ENCODE peak calls at places on chromosomes 4 and X, in nine cellular contexts. T is ovary, E is upper lobe of left lung, J is hippocampal formation, R is Calu3, S is NCI-H187 treated with DMSO at 0.1 percent for 48 hours, Y is psoas muscle, Q is Caki2, V is progenitor cell of endocrine pancreas. G is an unnamed sample.

GRCh38 chr4:31290836-31291235 is 570.7 kb downstream of the PCDH7 start:
- DNase-seq in T (no peak), S (no peak), E (no peak), R (no peak), J (no peak), Q (no peak), Y (no peak), V (no peak), G (no peak)

GRCh38 chr4:5924466-5925125 is 31.7 kb upstream of the CRMP1 start:
- DNase-seq in R (no peak), E (no peak), T (no peak), J (no peak), Q (no peak), V (no peak), Y (no peak), S (no peak), G (no peak)

GRCh38 chr4:80015407-80016189 is 57.4 kb downstream of the ANTXR2 start:
- DNase-seq in J (no peak), T (no peak), R (no peak), S (no peak), E (no peak), Q (no peak), V (no peak), Y (no peak), G (no peak)

GRCh38 chrX:1164322-1165288 is 47.8 kb downstream of the CRLF2 start:
- DNase-seq in R (no peak), T (no peak), J (no peak), Y (peak), E (no peak), Q (no peak), V (no peak), S (no peak), G (no peak)

GRCh38 chr4:71382569-71383560 is 44.0 kb downstream of the SLC4A4 start:
- DNase-seq in V (no peak), T (no peak), R (no peak), J (no peak), Y (no peak), S (no peak), E (no peak), Q (peak), G (peak)

GRCh38 chrX:134713618-134714107 is 55.4 kb upstream of the PLAC1 start:
- DNase-seq in Y (no peak), S (no peak), V (no peak), E (no peak), J (no peak), T (no peak), Q (no peak), R (no peak), G (no peak)

GRCh38 chr4:178689926-178690325 is 1247.7 kb upstream of the AGA start:
- DNase-seq in T (no peak), Y (no peak), E (no peak), J (no peak), V (no peak), R (no peak), Q (no peak), S (no peak), G (no peak)

GRCh38 chr4:8221476-8221875 is 22.4 kb downstream of the SH3TC1 start:
- DNase-seq in Y (no peak), V (no peak), E (no peak), J (peak), Q (no peak), S (no peak), T (no peak), R (no peak), G (no peak)

GRCh38 chr4:150423074-150423473 is 158.9 kb upstream of the MAB21L2 start:
- DNase-seq in E (no peak), V (no peak), J (no peak), S (no peak), Q (no peak), T (no peak), R (no peak), Y (no peak), G (no peak)

GRCh38 chrX:65643046-65643785 is 24.2 kb upstream of the MSN start:
- DNase-seq in Y (no peak), J (no peak), R (peak), E (peak), Q (peak), V (no peak), S (no peak), T (no peak), G (peak)

GRCh38 chr4:145035494-145036136 is 62.4 kb downstream of the ANAPC10 start:
- DNase-seq in E (no peak), S (no peak), R (no peak), T (no peak), V (no peak), Q (no peak), Y (no peak), J (no peak), G (no peak)

GRCh38 chr4:68896749-68897148 is 54.9 kb downstream of the UGT2A3 start:
- DNase-seq in E (no peak), T (no peak), Y (no peak), S (no peak), Q (no peak), R (no peak), V (no peak), J (no peak), G (no peak)

GRCh38 chr4:108166038-108166437 is 2.7 kb downstream of the LEF1 start:
- DNase-seq in T (no peak), Y (no peak), R (no peak), J (no peak), E (no peak), S (no peak), Q (no peak), V (no peak), G (no peak)

GRCh38 chr4:41268024-41268423 is 11.3 kb downstream of the UCHL1 start:
- DNase-seq in R (no peak), Y (no peak), T (no peak), Q (no peak), S (peak), E (no peak), V (no peak), J (no peak), G (no peak)

GRCh38 chrX:150062292-150063137 is 124.2 kb upstream of the EOLA2 start:
- DNase-seq in Q (peak), Y (peak), S (peak), T (no peak), E (peak), J (no peak), V (no peak), R (no peak), G (peak)

GRCh38 chrX:30875957-30876356 is 13.1 kb downstream of the TAB3 start:
- DNase-seq in E (no peak), V (no peak), J (no peak), Q (peak), S (no peak), T (no peak), R (no peak), Y (no peak), G (peak)

GRCh38 chr4:186132577-186133277 is 28.2 kb downstream of the FAM149A start:
- DNase-seq in R (peak), T (no peak), V (no peak), Y (no peak), S (no peak), E (no peak), Q (peak), J (no peak), G (peak)

GRCh38 chr4:182694551-182694950 is 222.6 kb downstream of the DCTD start:
- DNase-seq in E (no peak), Q (no peak), S (no peak), R (no peak), T (no peak), V (no peak), Y (no peak), J (no peak), G (no peak)

GRCh38 chr4:18167831-18168230 is 146.3 kb upstream of the LCORL start:
- DNase-seq in E (no peak), V (no peak), Q (no peak), S (no peak), J (no peak), Y (no peak), T (no peak), R (no peak), G (no peak)

GRCh38 chr4:77240469-77241066 is 83.6 kb downstream of the CCNG2 start:
- DNase-seq in R (peak), E (peak), Q (peak), J (peak), Y (peak), S (peak), T (no peak), V (peak), G (peak)

GRCh38 chrX:71623714-71624113 is 5.4 kb upstream of the CXCR3 start:
- DNase-seq in Y (no peak), R (no peak), S (no peak), V (no peak), E (no peak), J (no peak), T (no peak), Q (no peak), G (no peak)

GRCh38 chrX:106039920-106040319 is 1.4 kb upstream of the SERPINA7 start:
- DNase-seq in Q (no peak), J (peak), R (peak), E (no peak), T (no peak), V (no peak), Y (no peak), S (no peak), G (peak)

GRCh38 chrX:16739574-16739973 is 20.2 kb downstream of the SYAP1 start:
- DNase-seq in J (no peak), Y (no peak), R (no peak), S (no peak), E (peak), Q (no peak), T (no peak), V (no peak), G (no peak)

GRCh38 chr4:113290666-113291065 is 241.2 kb downstream of the ANK2 start:
- DNase-seq in V (no peak), R (no peak), J (no peak), S (no peak), T (no peak), Q (no peak), Y (no peak), E (no peak), G (no peak)

GRCh38 chr4:122830392-122831095 is 3.9 kb downstream of the FGF2 start:
- DNase-seq in E (no peak), Y (no peak), Q (no peak), R (no peak), V (no peak), T (no peak), J (no peak), S (no peak), G (no peak)